ENCODE peak calls at places on chromosomes 2 and 18, in nine cellular contexts. S, D, X, B, F, J, Z, E and M are unnamed samples.

GRCh38 chr2:104434363-104434792 is 419.5 kb upstream of the POU3F3 start:
- DNase-seq in J (no peak), D (peak; percentile 48), F (peak; percentile 27), S (peak; percentile 30), B (no peak), E (peak; percentile 20), Z (no peak), X (no peak), M (no peak)

GRCh38 chr2:73718851-73719621 is 18.1 kb downstream of the TPRKB start:
- DNase-seq in J (no peak), X (no peak), D (no peak), Z (no peak), E (no peak), F (no peak), B (no peak), S (no peak), M (no peak)

GRCh38 chr2:130824492-130825061 is 12.1 kb upstream of the ARHGEF4 start:
- DNase-seq in S (no peak), D (no peak), Z (peak; percentile 31), J (peak; percentile 99), F (peak; percentile 63), X (no peak), B (peak; percentile 86), E (no peak), M (peak; percentile 20)

GRCh38 chr2:2524340-2524941 is 193.4 kb upstream of the MYT1L start:
- DNase-seq in B (no peak), F (no peak), E (no peak), J (no peak), D (no peak), S (no peak), Z (no peak), X (no peak), M (no peak)

GRCh38 chr2:42021490-42021889 is 26.3 kb upstream of the PKDCC start:
- DNase-seq in X (no peak), F (no peak), J (no peak), E (no peak), Z (peak; percentile 9), S (no peak), B (peak; percentile 41), D (no peak), M (no peak)

GRCh38 chr2:119409506-119409905 is 22.1 kb upstream of the TMEM37 start:
- DNase-seq in J (no peak), F (no peak), X (no peak), E (no peak), Z (no peak), S (no peak), D (no peak), B (no peak), M (no peak)

GRCh38 chr2:238107525-238108422 is 7.6 kb downstream of the ESPNL start:
- DNase-seq in B (no peak), J (no peak), E (peak; percentile 70), S (no peak), Z (no peak), X (no peak), F (no peak), D (peak; percentile 47), M (no peak)

GRCh38 chr2:110853516-110853915 is 121.1 kb downstream of the ACOXL start:
- DNase-seq in S (peak; percentile 29), F (peak; percentile 59), Z (no peak), E (peak; percentile 59), J (no peak), D (no peak), B (peak; percentile 6), X (no peak), M (no peak)

GRCh38 chr2:157420771-157421323 is 23.0 kb downstream of the CYTIP start:
- DNase-seq in J (no peak), X (no peak), E (no peak), Z (no peak), B (peak; percentile 14), D (no peak), S (no peak), F (no peak), M (peak; percentile 18)

GRCh38 chr18:13446581-13447470 is 228.3 kb downstream of the LDLRAD4 start:
- DNase-seq in X (peak; percentile 70), B (no peak), F (no peak), S (peak; percentile 45), E (no peak), J (no peak), D (no peak), Z (no peak), M (no peak)

DNA sequence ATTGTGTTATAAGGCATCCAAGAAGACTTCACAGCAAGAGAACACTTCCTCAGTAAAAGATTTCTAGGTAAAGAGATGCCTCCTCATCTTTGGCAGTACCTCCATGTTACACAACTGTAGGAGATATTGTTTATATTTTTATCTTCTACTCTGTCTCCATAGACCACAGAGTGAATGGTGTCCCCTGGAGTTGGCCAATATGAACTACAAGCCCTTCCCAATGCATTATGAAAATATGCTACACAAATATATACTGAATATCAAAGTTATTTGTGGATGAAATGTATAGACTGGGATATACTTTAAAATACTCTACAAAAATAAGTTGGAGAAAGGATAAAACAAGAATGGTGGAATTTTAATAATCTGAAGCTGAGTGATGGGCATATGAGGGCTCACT is 46.7 kb downstream of the MBOAT2 start:
- DNase-seq in Z (no peak), B (no peak), S (no peak), F (no peak), D (no peak), X (no peak), J (no peak), E (no peak), M (no peak)
- TF ChIP-seq CTCF in Z (no peak), B (peak; percentile 29), S (no peak), F (no peak), D (no peak), X (no peak), J (peak; percentile 17), E (no peak), M (no peak)

GRCh38 chr2:236607471-236608307 is 38.1 kb downstream of the ACKR3 start:
- DNase-seq in X (no peak), B (peak; percentile 61), D (no peak), J (no peak), F (no peak), E (no peak), S (no peak), Z (peak; percentile 51), M (no peak)
- TF ChIP-seq CTCF in X (no peak), B (peak; percentile 8), D (no peak), J (peak; percentile 27), F (no peak), E (no peak), S (no peak), Z (peak; percentile 17), M (no peak)

GRCh38 chr18:292271-292670 is 24.4 kb upstream of the THOC1 start:
- DNase-seq in J (no peak), F (no peak), D (no peak), E (no peak), Z (no peak), S (no peak), B (peak; percentile 19), X (no peak), M (no peak)
- TF ChIP-seq CTCF in J (peak; percentile 22), F (no peak), D (no peak), E (no peak), Z (peak; percentile 39), S (no peak), B (peak; percentile 36), X (no peak), M (peak; percentile 6)

DNA sequence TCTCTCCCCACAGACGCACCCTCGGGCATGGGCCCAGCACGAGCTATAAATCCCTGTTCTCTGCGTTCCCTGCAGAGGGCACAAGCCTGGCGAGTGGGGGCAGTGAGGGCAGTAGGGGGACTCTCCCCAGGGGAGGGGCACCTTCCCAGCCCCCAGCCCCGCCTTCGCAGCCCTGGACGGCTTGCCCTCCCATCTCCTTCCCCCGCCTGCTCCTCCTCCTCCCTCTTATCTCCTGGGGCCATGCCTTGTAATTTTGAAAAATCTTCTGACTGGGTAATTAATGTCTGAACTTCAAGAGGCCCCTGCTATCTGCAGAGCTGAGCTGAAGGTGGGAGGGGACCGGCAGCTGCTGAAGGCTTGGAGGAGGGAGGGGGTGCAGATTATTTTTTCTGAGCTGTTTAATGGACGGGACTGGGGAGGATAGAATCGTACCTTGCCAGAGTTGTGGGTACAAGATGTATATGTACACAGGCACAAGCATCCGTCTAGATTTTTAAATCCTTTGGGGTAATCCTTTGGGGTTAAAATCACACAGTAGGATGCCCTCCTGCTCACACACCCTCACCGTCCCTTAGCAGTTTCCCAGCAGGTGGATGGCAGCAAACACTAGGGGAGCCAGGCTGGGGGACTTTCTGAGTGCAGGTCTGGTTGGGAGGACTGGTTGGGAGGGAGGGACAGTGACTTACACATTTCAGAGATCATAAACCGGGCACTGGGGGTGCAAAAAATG is 121.9 kb downstream of the SMAD7 start:
- DNase-seq in J (no peak), Z (no peak), B (no peak), X (peak; percentile 71), S (peak; percentile 58), F (no peak), E (no peak), D (peak; percentile 28), M (no peak)
- TF ChIP-seq CTCF in J (no peak), Z (no peak), B (no peak), X (no peak), S (no peak), F (no peak), E (no peak), D (no peak), M (no peak)

GRCh38 chr2:45578056-45578843 is 32.8 kb downstream of the SRBD1 start:
- DNase-seq in J (no peak), F (no peak), B (peak; percentile 63), X (no peak), D (peak; percentile 34), Z (no peak), S (peak; percentile 11), E (peak; percentile 17), M (no peak)
- TF ChIP-seq CTCF in J (peak; percentile 64), F (no peak), B (peak; percentile 54), X (no peak), D (peak; percentile 41), Z (peak; percentile 58), S (peak; percentile 30), E (peak; percentile 28), M (peak; percentile 63)

DNA sequence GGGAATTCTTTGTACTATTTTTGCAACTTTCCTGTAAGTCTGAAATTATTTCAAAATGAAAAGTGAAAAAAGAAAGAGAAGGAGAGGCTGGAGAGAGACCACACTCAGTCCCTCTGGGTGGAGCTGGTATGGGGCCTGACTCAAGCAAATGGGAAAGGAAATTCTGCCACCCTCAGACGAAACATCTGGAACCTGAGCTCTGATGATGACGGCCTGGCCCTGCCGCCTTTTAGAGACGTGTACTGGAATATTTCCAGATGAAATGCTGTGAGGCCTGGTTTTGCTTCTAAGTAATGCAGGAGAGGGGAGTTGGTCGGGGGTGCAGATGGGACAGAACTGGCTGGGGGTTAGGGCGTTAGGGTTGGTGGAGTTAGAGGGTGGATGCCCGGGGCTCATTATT is 57.4 kb upstream of the GLI2 start:
- DNase-seq in X (no peak), S (no peak), Z (no peak), D (no peak), E (no peak), F (no peak), B (peak; percentile 50), J (no peak), M (no peak)
- TF ChIP-seq CTCF in X (no peak), S (no peak), Z (no peak), D (no peak), E (no peak), F (no peak), B (no peak), J (no peak), M (no peak)

GRCh38 chr2:178450574-178451429 is at the start of the genes PJVK and PRKRA:
- DNase-seq in B (peak; percentile 96), F (peak; percentile 99), S (peak; percentile 99), Z (peak; percentile 80), J (peak; percentile 82), X (peak; percentile 99), E (peak; percentile 98), D (peak; percentile 99), M (peak; percentile 96)
- TF ChIP-seq CTCF in B (no peak), F (no peak), S (no peak), Z (no peak), J (peak; percentile 13), X (no peak), E (no peak), D (no peak), M (no peak)